ENCODE peak calls at places on chromosomes 4 and X, in eight cellular contexts. A is hepatic stellate cell; J is naive thymus-derived CD8-positive, alpha-beta T cell; M is breast epithelium; O is midbrain; K is fibroblast of mammary gland; X is Calu3; U is AG04450. L is an unnamed sample.

GRCh38 chr4:138034871-138035270 is 207.3 kb downstream of the SLC7A11 start:
- DNase-seq in K (peak), X (no peak), O (no peak), J (no peak), M (no peak), A (no peak), U (no peak), L (no peak)

GRCh38 chr4:83917572-83917971 is 381.7 kb downstream of the GPAT3 start:
- DNase-seq in M (no peak), U (no peak), K (peak), J (no peak), X (no peak), A (no peak), O (no peak), L (no peak)

GRCh38 chr4:153987291-153987690 is 198.4 kb upstream of the SFRP2 start:
- DNase-seq in K (peak), U (no peak), A (no peak), M (no peak), O (no peak), J (no peak), X (no peak), L (no peak)

GRCh38 chrX:150409486-150409885 is 46.4 kb downstream of the MAMLD1 start:
- DNase-seq in K (no peak), M (no peak), U (no peak), A (no peak), O (no peak), J (no peak), X (no peak), L (no peak)

GRCh38 chr4:102343964-102344519 is 1.2 kb downstream of the SLC39A8 start:
- DNase-seq in M (no peak), O (no peak), J (no peak), U (no peak), X (no peak), A (no peak), K (peak), L (no peak)

GRCh38 chr4:78720994-78721677 is 55.0 kb upstream of the BMP2K start:
- DNase-seq in U (no peak), M (no peak), X (no peak), K (no peak), J (no peak), O (no peak), A (no peak), L (no peak)

GRCh38 chr4:135277116-135277979 is 1075.8 kb upstream of the PABPC4L start:
- DNase-seq in O (no peak), A (peak), X (no peak), K (no peak), M (no peak), U (peak), J (no peak), L (no peak)

GRCh38 chrX:124030520-124030919 is 69.0 kb downstream of the STAG2 start:
- DNase-seq in J (no peak), M (no peak), K (no peak), U (no peak), X (no peak), A (no peak), O (no peak), L (no peak)

GRCh38 chr4:118989098-118990080 is 100.7 kb downstream of the SYNPO2 start:
- DNase-seq in O (no peak), U (no peak), M (no peak), X (no peak), J (no peak), K (peak), A (peak), L (no peak)

GRCh38 chrX:100962811-100963210 is 6.7 kb upstream of the ARL13A start:
- DNase-seq in K (no peak), M (no peak), X (no peak), O (no peak), J (no peak), U (no peak), A (no peak), L (no peak)

GRCh38 chrX:136950206-136950605 is 69.7 kb upstream of the RBMX start:
- DNase-seq in M (no peak), A (no peak), K (no peak), J (no peak), U (no peak), X (no peak), O (no peak), L (no peak)

GRCh38 chr4:7970031-7970946 is 30.6 kb upstream of the AFAP1 start:
- DNase-seq in A (no peak), X (peak), O (no peak), K (no peak), M (peak), U (no peak), J (no peak), L (peak)

GRCh38 chr4:105551968-105552746 is at the start of gene ARHGEF38:
- DNase-seq in J (no peak), M (peak), A (no peak), X (peak), K (peak), U (no peak), O (no peak), L (peak)

GRCh38 chrX:68045008-68045577 is 388.2 kb downstream of the OPHN1 start:
- DNase-seq in J (no peak), M (no peak), A (no peak), X (no peak), O (no peak), K (no peak), U (no peak), L (no peak)

GRCh38 chr4:164320847-164321246 is 433.1 kb upstream of the SMIM31 start:
- DNase-seq in M (no peak), A (no peak), O (no peak), K (no peak), X (no peak), J (no peak), U (no peak), L (no peak)

GRCh38 chr4:128737098-128737513 is 72.4 kb upstream of the JADE1 start:
- DNase-seq in J (no peak), U (no peak), X (no peak), A (no peak), K (peak), O (no peak), M (no peak), L (no peak)

GRCh38 chrX:138847930-138848329 is 136.4 kb upstream of the FGF13 start:
- DNase-seq in M (no peak), K (peak), U (no peak), X (no peak), O (no peak), J (no peak), A (no peak), L (no peak)

GRCh38 chr4:138308421-138308820 is 66.3 kb upstream of the SLC7A11 start:
- DNase-seq in A (no peak), X (no peak), O (no peak), M (peak), J (no peak), K (peak), U (no peak), L (peak)

GRCh38 chr4:137794779-137795178 is 262.5 kb upstream of the PCDH18 start:
- DNase-seq in M (no peak), X (no peak), U (no peak), A (no peak), K (peak), O (no peak), J (no peak), L (no peak)

GRCh38 chrX:39928704-39929439 is 168.9 kb downstream of the BCOR start:
- DNase-seq in K (no peak), X (no peak), J (no peak), M (no peak), A (no peak), U (no peak), O (no peak), L (no peak)

GRCh38 chr4:175770555-175770954 is 41.5 kb downstream of the GPM6A start:
- DNase-seq in J (no peak), X (no peak), K (peak), U (no peak), O (no peak), M (no peak), A (no peak), L (no peak)

GRCh38 chrX:55004231-55004630 is 4.1 kb downstream of the APEX2 start:
- DNase-seq in K (no peak), M (no peak), J (no peak), X (no peak), U (no peak), A (no peak), O (no peak), L (no peak)